ENCODE peak calls at places on chromosomes 16 and 17, in six cellular contexts. Z is NCI-H345; K is naive thymus-derived CD4-positive, alpha-beta T cell; W is hepatic stellate cell; M is activated CD4-positive, alpha-beta T cell treated with anti-CD3 and anti-CD28 coated beads, Interleukin-2, amount 10 ng/mL, durations not matched to agents 7 days and 5 days; Q is heart right ventricle. H is an unnamed sample.

GRCh38 chr16:35754391-35755369 is 2295.3 kb downstream of the TP53TG3F start:
- DNase-seq in K (no peak), Q (no peak), W (no peak), Z (no peak), M (no peak), H (no peak)

GRCh38 chr17:65987988-65988387 is 203.9 kb downstream of the CEP112 start:
- DNase-seq in W (no peak), Z (peak), Q (no peak), M (peak), K (no peak), H (no peak)

GRCh38 chr17:67260051-67260987 is 15.3 kb upstream of the HELZ start:
- DNase-seq in Z (no peak), W (no peak), Q (no peak), K (no peak), M (no peak), H (no peak)

GRCh38 chr17:44557653-44558285 is 485 bp downstream of the FZD2 start:
- DNase-seq in K (peak), W (peak), Q (peak), M (peak), Z (no peak), H (no peak)

GRCh38 chr16:71426069-71426879 is 15.6 kb downstream of the TLE7 start:
- DNase-seq in Q (no peak), K (no peak), W (peak), Z (no peak), M (no peak), H (peak)

GRCh38 chr17:40018211-40019121 is 3.2 kb downstream of the CSF3 start:
- DNase-seq in W (no peak), Z (no peak), K (no peak), Q (peak), M (no peak), H (no peak)

GRCh38 chr17:50569592-50569991 is 9.1 kb downstream of the CACNA1G start:
- DNase-seq in Z (no peak), Q (no peak), K (no peak), W (no peak), M (no peak), H (no peak)

GRCh38 chr17:6453279-6454024 is 9.2 kb downstream of the PIMREG start:
- DNase-seq in W (no peak), Z (no peak), K (no peak), Q (no peak), M (no peak), H (no peak)

GRCh38 chr16:14489460-14489859 is 140.6 kb downstream of the PARN start:
- DNase-seq in W (peak), K (no peak), Q (no peak), M (no peak), Z (no peak), H (no peak)